ENCODE peak calls at places on chromosomes 11 and 22, in eight cellular contexts. V, F, X, A, L, Q, E and T are unnamed samples.
A peak's percentile ranks its signal among the peaks of the same experiment; 100 is the strongest.

GRCh38 chr11:65389294-65389980 is 3.0 kb downstream of the FRMD8 start:
- DNase-seq in V (no peak), F (no peak), X (no peak), A (no peak), L (no peak), Q (no peak), E (no peak), T (no peak)

GRCh38 chr11:1521382-1522080 is 35.0 kb upstream of the MOB2 start:
- DNase-seq in V (no peak), F (no peak), X (no peak), A (no peak), L (no peak), Q (no peak), E (no peak), T (no peak)

GRCh38 chr11:47331454-47332302 is 20.8 kb downstream of the MYBPC3 start:
- DNase-seq in V (no peak), F (no peak), X (no peak), A (no peak), L (no peak), Q (no peak), E (no peak), T (no peak)

GRCh38 chr11:35786918-35787557 is 124.5 kb downstream of the TRIM44 start:
- DNase-seq in V (peak; percentile 40), F (no peak), X (no peak), A (peak; percentile 49), L (peak; percentile 19), Q (peak; percentile 52), E (no peak), T (no peak)

GRCh38 chr22:47631571-47632102 is 869.2 kb downstream of the TBC1D22A start:
- DNase-seq in V (no peak), F (no peak), X (no peak), A (no peak), L (no peak), Q (no peak), E (no peak), T (no peak)

GRCh38 chr11:75301602-75302345 is 49.7 kb downstream of the ARRB1 start:
- DNase-seq in V (no peak), F (no peak), X (no peak), A (no peak), L (no peak), Q (no peak), E (no peak), T (no peak)

GRCh38 chr11:2777871-2778629 is 78.3 kb upstream of the KCNQ1OT1 start:
- DNase-seq in V (no peak), F (no peak), X (no peak), A (no peak), L (no peak), Q (no peak), E (peak; percentile 26), T (peak; percentile 8)

GRCh38 chr22:32854351-32854804 is 52.9 kb downstream of the TIMP3 start:
- DNase-seq in V (peak; percentile 81), F (peak; percentile 44), X (no peak), A (peak; percentile 65), L (no peak), Q (no peak), E (no peak), T (no peak)

GRCh38 chr11:17738350-17739207 is 4.0 kb downstream of the KCNC1 start:
- DNase-seq in V (no peak), F (no peak), X (no peak), A (no peak), L (no peak), Q (no peak), E (no peak), T (no peak)

GRCh38 chr11:125073616-125074483 is 10.7 kb downstream of the SLC37A2 start:
- DNase-seq in V (no peak), F (no peak), X (no peak), A (no peak), L (no peak), Q (no peak), E (no peak), T (no peak)

GRCh38 chr11:125075242-125075625 is 12.1 kb downstream of the SLC37A2 start:
- DNase-seq in V (no peak), F (no peak), X (no peak), A (no peak), L (no peak), Q (no peak), E (no peak), T (no peak)

GRCh38 chr11:125074511-125075241 is 11.6 kb downstream of the SLC37A2 start:
- DNase-seq in V (no peak), F (no peak), X (no peak), A (no peak), L (no peak), Q (no peak), E (no peak), T (no peak)

GRCh38 chr11:125076378-125076945 is 13.4 kb downstream of the SLC37A2 start:
- DNase-seq in V (no peak), F (no peak), X (no peak), A (no peak), L (no peak), Q (no peak), E (no peak), T (no peak)

GRCh38 chr11:125075900-125076317 is 12.8 kb downstream of the SLC37A2 start:
- DNase-seq in V (peak; percentile 51), F (no peak), X (no peak), A (no peak), L (no peak), Q (no peak), E (no peak), T (no peak)
- TF ChIP-seq CTCF in V (no peak), F (no peak), X (no peak), A (no peak), L (no peak), Q (no peak), E (no peak), T (no peak)

GRCh38 chr22:49972163-49973017 is 11.8 kb downstream of the PIM3 start:
- DNase-seq in V (no peak), F (peak; percentile 30), X (no peak), A (no peak), L (no peak), Q (no peak), E (no peak), T (no peak)

GRCh38 chr22:49970528-49971231 is 10.1 kb downstream of the PIM3 start:
- DNase-seq in V (peak; percentile 94), F (peak; percentile 92), X (peak; percentile 81), A (peak; percentile 96), L (peak; percentile 95), Q (peak; percentile 94), E (peak; percentile 84), T (peak; percentile 57)

GRCh38 chr22:49971232-49972162 is 10.9 kb downstream of the PIM3 start:
- DNase-seq in V (peak; percentile 24), F (peak; percentile 87), X (no peak), A (peak; percentile 63), L (peak; percentile 45), Q (no peak), E (no peak), T (no peak)

GRCh38 chr22:49975543-49976389 is 15.2 kb downstream of the PIM3 start:
- DNase-seq in V (peak; percentile 24), F (peak; percentile 10), X (no peak), A (no peak), L (no peak), Q (no peak), E (no peak), T (no peak)

DNA sequence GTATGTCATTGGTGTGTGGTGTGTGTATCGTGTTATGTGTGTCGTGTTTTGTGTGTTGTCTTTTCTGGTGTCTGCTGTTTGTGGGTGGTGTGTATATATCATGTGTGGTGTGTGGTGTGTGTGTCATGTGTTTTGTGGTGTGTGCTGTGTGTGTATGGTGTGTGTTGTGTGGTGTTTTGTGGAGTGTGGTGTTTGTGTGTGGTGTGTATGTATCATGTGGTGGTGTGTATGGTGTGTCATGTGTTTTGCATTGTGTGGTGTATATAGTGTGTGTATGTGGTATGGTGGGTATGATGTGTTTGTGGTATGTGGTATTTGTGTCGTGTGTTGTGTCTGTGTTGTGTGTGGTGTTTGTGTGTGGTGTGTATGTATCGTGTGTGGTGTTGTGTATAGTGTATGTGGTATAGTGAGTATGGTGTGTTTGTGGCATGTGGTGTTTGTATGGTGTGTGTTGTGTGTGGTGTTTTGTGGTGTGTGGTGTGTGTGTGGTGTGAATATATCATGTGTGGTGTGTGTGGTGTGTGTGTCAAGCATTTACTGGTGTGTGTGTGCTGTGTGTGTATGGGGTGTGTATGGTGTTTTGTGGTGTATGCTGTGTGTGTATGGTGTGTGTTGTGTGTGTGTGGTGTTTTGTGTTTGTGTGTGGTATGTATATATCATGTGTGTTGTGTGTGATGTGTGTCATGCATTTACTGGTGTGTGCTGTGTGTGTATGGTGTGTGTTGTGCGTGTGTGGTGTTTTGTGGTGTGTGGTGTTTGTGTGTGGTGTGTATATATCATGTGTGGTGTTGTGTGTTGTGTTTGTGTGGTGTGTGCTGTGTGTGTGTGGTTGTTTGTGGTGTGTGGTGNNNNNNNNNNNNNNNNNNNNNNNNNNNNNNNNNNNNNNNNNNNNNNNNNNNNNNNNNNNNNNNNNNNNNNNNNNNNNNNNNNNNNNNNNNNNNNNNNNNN is 12.7 kb downstream of the PIM3 start:
- DNase-seq in V (peak; percentile 37), F (no peak), X (no peak), A (no peak), L (peak; percentile 25), Q (no peak), E (no peak), T (no peak)
- TF ChIP-seq CTCF in V (no peak), F (no peak), X (no peak), A (no peak), L (no peak), Q (no peak), E (no peak), T (no peak)

GRCh38 chr22:22462813-22463567 is 45.6 kb downstream of the ZNF280B start:
- DNase-seq in V (no peak), F (no peak), X (no peak), A (peak; percentile 14), L (peak; percentile 39), Q (no peak), E (no peak), T (no peak)
- TF ChIP-seq CTCF in V (no peak), F (no peak), X (no peak), A (peak; percentile 45), L (peak; percentile 40), Q (peak; percentile 34), E (no peak), T (peak; percentile 23)

GRCh38 chr11:8331767-8332166 is 68.1 kb upstream of the LMO1 start:
- DNase-seq in V (peak; percentile 39), F (no peak), X (no peak), A (no peak), L (no peak), Q (peak; percentile 38), E (no peak), T (no peak)

GRCh38 chr11:8335186-8335585 is 71.5 kb upstream of the LMO1 start:
- DNase-seq in V (no peak), F (no peak), X (no peak), A (no peak), L (no peak), Q (no peak), E (no peak), T (no peak)

GRCh38 chr11:8332196-8332595 is 68.5 kb upstream of the LMO1 start:
- DNase-seq in V (no peak), F (no peak), X (no peak), A (no peak), L (no peak), Q (no peak), E (no peak), T (no peak)

GRCh38 chr11:8335683-8336082 is 72.0 kb upstream of the LMO1 start:
- DNase-seq in V (peak; percentile 27), F (no peak), X (no peak), A (no peak), L (no peak), Q (no peak), E (no peak), T (no peak)

GRCh38 chr11:8333431-8334401 is 70.0 kb upstream of the LMO1 start:
- DNase-seq in V (peak; percentile 28), F (no peak), X (no peak), A (peak; percentile 36), L (no peak), Q (no peak), E (no peak), T (no peak)
- TF ChIP-seq CTCF in V (no peak), F (no peak), X (no peak), A (no peak), L (no peak), Q (no peak), E (no peak), T (no peak)